ENCODE peak calls at places on chromosome 19, in five cellular contexts. S, B, J, W and L are unnamed samples.
A peak's percentile ranks its signal among the peaks of the same experiment; 100 is the strongest.

GRCh38 chr19:23241433-23241832 is 8.8 kb downstream of the ZNF724 start:
- DNase-seq in S (no peak), B (no peak), J (no peak), W (no peak), L (no peak)

GRCh38 chr19:45908956-45909355 is 5.6 kb downstream of the NANOS2 start:
- DNase-seq in S (no peak), B (no peak), J (no peak), W (no peak), L (no peak)

GRCh38 chr19:17831419-17831888 is 10.1 kb upstream of the INSL3 start:
- DNase-seq in S (no peak), B (peak; percentile 52), J (no peak), W (no peak), L (no peak)

GRCh38 chr19:45305007-45305406 is 17.7 kb downstream of the CKM start:
- DNase-seq in S (no peak), B (no peak), J (no peak), W (no peak), L (no peak)

GRCh38 chr19:40542197-40542859 is 34.3 kb upstream of the SHKBP1 start:
- DNase-seq in S (no peak), B (no peak), J (peak; percentile 17), W (no peak), L (no peak)

GRCh38 chr19:28351761-28352160 is 861.2 kb downstream of the UQCRFS1 start:
- DNase-seq in S (no peak), B (no peak), J (no peak), W (no peak), L (no peak)

GRCh38 chr19:17488593-17489391 is 18.5 kb downstream of the SLC27A1 start:
- DNase-seq in S (peak; percentile 89), B (peak; percentile 99), J (peak; percentile 69), W (peak; percentile 97), L (peak; percentile 77)

GRCh38 chr19:42515241-42515832 is 12.9 kb downstream of the CEACAM1 start:
- DNase-seq in S (peak; percentile 97), B (no peak), J (no peak), W (peak; percentile 6), L (no peak)

GRCh38 chr19:33712268-33712667 is 84.4 kb upstream of the KCTD15 start:
- DNase-seq in S (no peak), B (no peak), J (no peak), W (no peak), L (no peak)

GRCh38 chr19:44846455-44847143 is 502 bp downstream of the NECTIN2 start:
- DNase-seq in S (peak; percentile 34), B (peak; percentile 91), J (peak; percentile 43), W (peak; percentile 95), L (peak; percentile 89)

GRCh38 chr19:14577885-14578427 is 4.9 kb upstream of the CLEC17A start:
- DNase-seq in S (peak; percentile 16), B (peak; percentile 69), J (no peak), W (no peak), L (no peak)

GRCh38 chr19:49690073-49690655 is 752 bp upstream of the CPT1C start:
- DNase-seq in S (no peak), B (no peak), J (peak; percentile 22), W (no peak), L (no peak)

GRCh38 chr19:19113040-19113541 is 25.2 kb downstream of the TMEM161A start:
- DNase-seq in S (no peak), B (peak; percentile 84), J (peak; percentile 34), W (peak; percentile 71), L (no peak)

GRCh38 chr19:52735734-52736133 is 890 bp upstream of the ZNF611 start:
- DNase-seq in S (peak; percentile 96), B (peak; percentile 97), J (peak; percentile 54), W (peak; percentile 75), L (peak; percentile 47)

GRCh38 chr19:17500447-17501198 is 10.8 kb upstream of the PGLS start:
- DNase-seq in S (no peak), B (no peak), J (no peak), W (no peak), L (no peak)

GRCh38 chr19:17933414-17934129 is 757 bp downstream of the CCDC124 start:
- DNase-seq in S (peak; percentile 76), B (no peak), J (peak; percentile 42), W (no peak), L (no peak)

GRCh38 chr19:58546131-58546530 is 2.3 kb downstream of the TRIM28 start:
- DNase-seq in S (no peak), B (no peak), J (no peak), W (no peak), L (no peak)

GRCh38 chr19:19578241-19578640 is 40.2 kb downstream of the CILP2 start:
- DNase-seq in S (no peak), B (no peak), J (no peak), W (no peak), L (no peak)

GRCh38 chr19:14378890-14379289 is 2.4 kb upstream of the ADGRE5 start:
- DNase-seq in S (no peak), B (no peak), J (no peak), W (no peak), L (no peak)

GRCh38 chr19:49579947-49580263 is 451 bp downstream of the NOSIP start:
- DNase-seq in S (no peak), B (no peak), J (no peak), W (no peak), L (no peak)

GRCh38 chr19:43715776-43716175 is at the start of gene IRGC:
- DNase-seq in S (no peak), B (no peak), J (no peak), W (no peak), L (no peak)

GRCh38 chr19:4124638-4125037 is 716 bp upstream of the MAP2K2 start:
- DNase-seq in S (no peak), B (no peak), J (no peak), W (peak; percentile 51), L (no peak)

GRCh38 chr19:48258350-48258749 is 2.6 kb upstream of the CARD8 start:
- DNase-seq in S (no peak), B (no peak), J (peak; percentile 59), W (no peak), L (no peak)

GRCh38 chr19:3692141-3693029 is 7.9 kb downstream of the PIP5K1C start:
- DNase-seq in S (peak; percentile 40), B (no peak), J (no peak), W (peak; percentile 84), L (no peak)

GRCh38 chr19:719081-719512 is 10.4 kb downstream of the PALM start:
- DNase-seq in S (no peak), B (no peak), J (no peak), W (peak; percentile 60), L (no peak)
- H3K9ac ChIP-seq in S (no peak overlapping the region), B (no peak overlapping the region), J (peak overlapping the region; percentile 64), W (no peak overlapping the region), L (no peak overlapping the region)

GRCh38 chr19:13072206-13072898 is 30.3 kb downstream of the LYL1 start:
- DNase-seq in S (no peak), B (no peak), J (no peak), W (no peak), L (no peak)

GRCh38 chr19:13070425-13071140 is 32.1 kb downstream of the LYL1 start:
- DNase-seq in S (no peak), B (no peak), J (no peak), W (no peak), L (no peak)

GRCh38 chr19:13069415-13070369 is 33.0 kb downstream of the LYL1 start:
- DNase-seq in S (no peak), B (no peak), J (no peak), W (no peak), L (no peak)

GRCh38 chr19:13073263-13073662 is 29.4 kb downstream of the LYL1 start:
- DNase-seq in S (no peak), B (no peak), J (peak; percentile 45), W (no peak), L (no peak)

DNA sequence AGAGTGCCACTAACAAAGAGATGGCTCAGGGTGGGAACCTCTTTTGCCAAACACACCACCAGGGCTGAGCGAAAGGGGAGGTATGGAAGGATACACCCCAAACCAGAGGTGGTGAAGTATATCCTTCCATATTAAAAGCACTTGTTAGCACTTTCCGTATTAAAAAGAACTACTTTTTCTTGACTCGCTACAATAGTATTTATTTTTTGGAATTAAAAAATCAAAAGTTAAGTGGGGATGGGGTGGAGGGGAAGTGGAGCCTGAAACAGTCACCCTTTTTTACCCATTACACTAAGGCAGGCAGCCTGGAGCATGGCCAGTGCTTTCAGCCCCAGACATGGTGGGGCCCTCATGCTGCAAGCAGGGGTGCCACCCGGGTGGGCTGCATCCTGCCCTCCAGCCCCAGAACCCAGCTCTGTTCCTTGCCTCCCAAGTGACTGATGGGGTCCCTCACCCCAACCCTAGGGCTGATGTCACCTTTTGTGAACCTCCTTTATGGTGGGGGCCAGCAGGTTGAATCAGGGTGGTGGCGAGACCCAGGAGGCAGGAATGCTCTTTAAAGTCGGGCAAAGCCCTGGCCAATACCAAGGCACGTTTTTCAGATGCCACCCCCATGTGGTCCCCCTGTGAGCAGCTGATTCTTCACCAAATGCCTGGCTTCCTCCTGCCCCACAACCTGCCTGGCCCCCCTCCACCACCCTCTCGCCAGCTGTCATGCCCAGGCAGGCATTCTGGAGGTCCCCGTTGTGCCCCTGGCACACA is 31.0 kb downstream of the LYL1 start:
- DNase-seq in S (no peak), B (no peak), J (no peak), W (no peak), L (no peak)
- H3K4me2 ChIP-seq in S (no peak overlapping the region), B (no peak overlapping the region), J (no peak overlapping the region), W (no peak overlapping the region), L (no peak overlapping the region)

GRCh38 chr19:1631557-1632100 is 20.8 kb downstream of the TCF3 start:
- DNase-seq in S (no peak), B (no peak), J (no peak), W (no peak), L (no peak)
- H2BK12ac ChIP-seq in S (no peak overlapping the region), B (no peak overlapping the region), J (no peak overlapping the region), W (no peak overlapping the region), L (peak overlapping the region; percentile 41)

DNA sequence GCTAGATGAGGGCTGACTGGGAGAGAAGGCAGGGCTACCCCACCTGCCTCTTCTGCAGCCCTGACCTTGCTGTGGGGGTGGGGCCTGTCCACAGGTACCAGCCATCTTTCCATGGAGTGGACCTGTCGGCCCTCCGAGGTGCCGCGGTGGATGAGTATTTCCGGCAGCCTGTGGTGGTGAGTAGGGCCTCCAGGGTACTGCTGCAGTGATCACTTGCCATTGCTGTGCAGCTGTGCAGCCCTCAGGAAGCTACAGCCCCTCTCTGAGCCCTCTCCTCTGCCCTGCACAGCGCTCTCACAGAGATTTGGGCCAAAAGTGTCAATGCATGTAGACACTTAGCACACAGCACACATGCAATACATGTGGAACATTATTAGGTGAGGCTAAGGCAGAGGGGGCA is 11.8 kb downstream of the YIPF2 start:
- DNase-seq in S (no peak), B (peak; percentile 20), J (no peak), W (no peak), L (no peak)
- H3K9ac ChIP-seq in S (no peak overlapping the region), B (no peak overlapping the region), J (no peak overlapping the region), W (no peak overlapping the region), L (no peak overlapping the region)

GRCh38 chr19:1241417-1242095 is at the start of gene ATP5F1D:
- DNase-seq in S (peak; percentile 88), B (peak; percentile 94), J (peak; percentile 95), W (peak; percentile 94), L (peak; percentile 87)

GRCh38 chr19:1245468-1245867 is 2.9 kb upstream of the MIDN start:
- DNase-seq in S (no peak), B (no peak), J (no peak), W (no peak), L (no peak)

GRCh38 chr19:1244693-1245451 is 3.3 kb downstream of the ATP5F1D start:
- DNase-seq in S (peak; percentile 62), B (no peak), J (no peak), W (no peak), L (no peak)

GRCh38 chr19:1245884-1246816 is 2.2 kb upstream of the MIDN start:
- DNase-seq in S (no peak), B (no peak), J (no peak), W (no peak), L (no peak)

GRCh38 chr19:1243768-1244692 is 2.5 kb downstream of the ATP5F1D start:
- DNase-seq in S (peak; percentile 84), B (peak; percentile 90), J (peak; percentile 83), W (peak; percentile 94), L (no peak)
- H3K4me2 ChIP-seq in S (no peak overlapping the region), B (no peak overlapping the region), J (peak overlapping the region; percentile 47), W (peak overlapping the region; percentile 39), L (no peak overlapping the region)